ENCODE peak calls at places on chromosomes 7 and 10, in seven cellular contexts. J, S, X, U, T, I and G are unnamed samples.

GRCh38 chr10:1968257-1969025 is 231.1 kb upstream of the ADARB2 start:
- DNase-seq in I (no peak), X (no peak), S (no peak), T (no peak), J (no peak), U (no peak), G (no peak)

GRCh38 chr7:151010307-151011096 is 13.8 kb downstream of the ATG9B start:
- DNase-seq in X (no peak), T (peak; percentile 78), U (no peak), S (no peak), J (no peak), I (no peak), G (no peak)

GRCh38 chr10:112804036-112804435 is 146.0 kb upstream of the TCF7L2 start:
- DNase-seq in U (no peak), T (peak; percentile 77), I (peak; percentile 22), J (no peak), S (no peak), X (peak; percentile 77), G (peak; percentile 40)

GRCh38 chr7:50621932-50622587 is 56.9 kb upstream of the DDC start:
- DNase-seq in U (no peak), T (no peak), J (no peak), S (no peak), I (no peak), X (no peak), G (no peak)

GRCh38 chr10:118027397-118027796 is 19.3 kb downstream of the RAB11FIP2 start:
- DNase-seq in I (no peak), T (no peak), U (no peak), J (no peak), S (no peak), X (no peak), G (no peak)

GRCh38 chr7:135537905-135538304 is 19.8 kb upstream of the NUP205 start:
- DNase-seq in I (no peak), S (no peak), X (no peak), J (no peak), U (no peak), T (no peak), G (no peak)

GRCh38 chr7:141697211-141697871 is 4.6 kb downstream of the DENND11 start:
- DNase-seq in T (no peak), X (no peak), U (no peak), J (no peak), I (no peak), S (no peak), G (no peak)

GRCh38 chr7:124784879-124785818 is 19.6 kb upstream of the GPR37 start:
- DNase-seq in J (no peak), S (no peak), T (peak; percentile 84), U (no peak), I (peak; percentile 57), X (peak; percentile 56), G (no peak)

GRCh38 chr7:95766657-95767056 is 5.7 kb upstream of the DYNC1I1 start:
- DNase-seq in T (no peak), J (no peak), I (no peak), U (no peak), X (no peak), S (no peak), G (no peak)

GRCh38 chr10:7571992-7572391 is 94.8 kb downstream of the ITIH5 start:
- DNase-seq in I (no peak), T (no peak), S (no peak), X (no peak), U (no peak), J (no peak), G (no peak)

GRCh38 chr7:151386301-151387160 is 23.3 kb downstream of the WDR86 start:
- DNase-seq in U (no peak), S (no peak), I (no peak), X (peak; percentile 76), J (no peak), T (no peak), G (no peak)

GRCh38 chr10:108735380-108735779 is 1187.9 kb downstream of the XPNPEP1 start:
- DNase-seq in T (no peak), I (no peak), J (no peak), S (no peak), U (no peak), X (no peak), G (no peak)

GRCh38 chr10:1671366-1672000 is 65.8 kb downstream of the ADARB2 start:
- DNase-seq in X (no peak), T (no peak), S (no peak), J (no peak), U (no peak), I (no peak), G (no peak)

GRCh38 chr10:26044123-26044749 is 110.2 kb downstream of the MYO3A start:
- DNase-seq in T (no peak), J (no peak), S (no peak), I (no peak), X (peak; percentile 36), U (no peak), G (no peak)

GRCh38 chr10:97196213-97197029 is 10.7 kb upstream of the SLIT1 start:
- DNase-seq in T (peak; percentile 91), S (no peak), J (peak; percentile 74), I (peak; percentile 65), U (peak; percentile 62), X (peak; percentile 47), G (no peak)

GRCh38 chr7:18590259-18590658 is 94.7 kb downstream of the HDAC9 start:
- DNase-seq in I (no peak), J (no peak), U (no peak), T (no peak), S (no peak), X (no peak), G (no peak)

GRCh38 chr7:125814030-125814535 is 884.5 kb upstream of the POT1 start:
- DNase-seq in S (no peak), J (no peak), U (no peak), X (no peak), T (no peak), I (no peak), G (no peak)

GRCh38 chr7:100363098-100363497 is 5.2 kb downstream of the PILRB start:
- DNase-seq in T (no peak), J (no peak), S (no peak), I (no peak), X (no peak), U (no peak), G (no peak)
- TF ChIP-seq CTCF in T (no peak), J (no peak), S (no peak), I (no peak), X (no peak), U (no peak), G (no peak)

GRCh38 chr7:66277492-66277891 is 72.4 kb downstream of the TPST1 start:
- DNase-seq in S (no peak), T (no peak), J (no peak), I (no peak), X (no peak), U (no peak), G (no peak)

GRCh38 chr7:66281678-66282593 is 76.8 kb downstream of the TPST1 start:
- DNase-seq in U (no peak), J (no peak), X (no peak), S (no peak), T (no peak), I (no peak), G (no peak)

GRCh38 chr7:66279912-66280311 is 74.8 kb downstream of the TPST1 start:
- DNase-seq in U (no peak), I (no peak), X (no peak), S (no peak), J (no peak), T (no peak), G (no peak)

GRCh38 chr7:66283003-66283920 is 78.1 kb downstream of the TPST1 start:
- DNase-seq in J (no peak), U (no peak), I (no peak), T (no peak), X (no peak), S (no peak), G (no peak)

DNA sequence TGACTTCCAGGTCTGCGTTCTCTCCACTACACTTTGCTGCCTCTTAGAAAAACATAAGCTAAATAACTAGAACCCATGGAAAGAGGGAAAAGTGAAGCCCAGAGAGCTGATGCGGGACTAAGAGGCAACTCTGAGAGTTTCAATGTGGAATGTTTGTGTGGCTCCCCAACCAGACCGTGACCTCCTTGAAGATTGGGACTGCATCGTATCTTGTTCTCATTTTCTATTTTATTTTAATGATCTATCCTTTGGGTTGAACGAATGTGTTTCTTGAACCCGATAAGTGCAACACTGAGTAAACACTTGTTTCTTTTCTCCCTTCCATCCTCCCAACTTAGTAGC is 77.4 kb downstream of the TPST1 start:
- DNase-seq in U (no peak), S (no peak), I (no peak), T (no peak), X (no peak), J (no peak), G (no peak)
- TF ChIP-seq CTCF in U (no peak), S (no peak), I (no peak), T (no peak), X (no peak), J (no peak), G (no peak)

DNA sequence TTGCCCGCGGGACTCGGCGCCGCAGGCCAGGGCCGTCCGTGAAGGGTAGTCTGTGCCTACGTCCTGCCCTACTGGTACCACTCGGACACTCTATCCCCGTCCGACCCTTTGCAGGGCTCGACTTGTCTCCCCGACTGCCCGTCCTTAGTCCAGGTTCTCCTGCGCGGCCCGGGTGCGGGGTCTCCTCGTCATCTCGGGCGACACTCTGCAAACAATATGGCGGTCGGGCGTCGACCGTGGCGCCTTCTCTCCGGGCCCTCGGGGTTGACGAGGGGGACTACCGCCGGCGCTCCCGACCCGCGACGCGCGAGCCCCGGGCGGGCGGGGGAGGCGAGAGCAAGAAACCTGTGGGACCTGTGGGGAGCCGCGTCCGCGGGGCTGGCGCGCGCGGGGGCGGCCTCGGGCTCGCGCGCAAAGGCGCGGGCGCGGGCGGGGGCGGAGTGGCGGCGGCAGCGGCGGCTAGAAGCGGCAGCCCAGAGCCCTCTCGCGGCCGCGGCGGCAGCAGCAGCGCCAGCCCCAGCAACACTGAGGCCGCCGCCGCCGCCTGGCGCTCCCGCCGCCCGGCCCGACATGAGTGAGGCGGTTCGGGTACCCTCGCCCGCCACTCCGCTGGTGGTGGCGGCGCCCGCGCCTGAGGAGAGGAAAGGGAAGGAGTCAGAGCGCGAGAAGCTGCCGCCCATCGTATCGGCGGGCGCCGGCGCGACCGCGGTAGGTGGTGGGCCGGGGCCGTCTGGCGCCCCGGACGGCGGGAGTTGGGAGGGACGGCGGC is at the start of gene HECTD2:
- DNase-seq in U (peak; percentile 76), X (peak; percentile 81), J (peak; percentile 85), S (peak; percentile 78), T (peak; percentile 92), I (peak; percentile 84), G (peak; percentile 94)
- TF ChIP-seq CTCF in U (peak; percentile 19), X (no peak), J (no peak), S (peak; percentile 32), T (peak; percentile 63), I (peak; percentile 6), G (peak; percentile 61)

GRCh38 chr10:17229967-17230682 is 2.1 kb downstream of the VIM start:
- DNase-seq in J (peak; percentile 90), U (peak; percentile 90), S (peak; percentile 87), T (peak; percentile 91), X (peak; percentile 82), I (peak; percentile 52), G (peak; percentile 92)

GRCh38 chr10:17227367-17228080 is 517 bp upstream of the VIM start:
- DNase-seq in I (no peak), J (peak; percentile 52), S (no peak), T (no peak), X (no peak), U (no peak), G (no peak)

GRCh38 chr10:17229717-17229966 is 1.6 kb downstream of the VIM start:
- DNase-seq in S (no peak), I (peak; percentile 38), X (no peak), U (no peak), T (peak; percentile 88), J (no peak), G (no peak)

GRCh38 chr10:17228081-17229015 is at the start of gene VIM:
- DNase-seq in I (peak; percentile 83), X (peak; percentile 73), J (peak; percentile 89), U (peak; percentile 81), T (peak; percentile 93), S (peak; percentile 99), G (peak; percentile 96)

GRCh38 chr10:17229016-17229716 is 1.1 kb downstream of the VIM start:
- DNase-seq in S (peak; percentile 97), J (peak; percentile 84), I (peak; percentile 90), X (peak; percentile 73), T (peak; percentile 85), U (peak; percentile 81), G (peak; percentile 96)
- TF ChIP-seq CTCF in S (no peak), J (no peak), I (no peak), X (no peak), T (no peak), U (no peak), G (no peak)